ENCODE peak calls at places on chromosomes 12 and 14, in nine cellular contexts. C is tibial artery, I is breast epithelium, D is HCT116, Z is adrenal gland, Q is GM12878, S is IMR-90, X is psoas muscle, B is heart left ventricle. A is an unnamed sample.

GRCh38 chr12:116160196-116160595 is 117.3 kb downstream of the MED13L start:
- DNase-seq in C (no peak), I (no peak), D (peak), Z (no peak), Q (no peak), S (peak), X (no peak), B (no peak), A (no peak)

GRCh38 chr12:25252946-25253345 is 2.2 kb upstream of the KRAS start:
- DNase-seq in C (no peak), I (no peak), D (no peak), Z (no peak), Q (no peak), S (no peak), X (no peak), B (no peak), A (no peak)

GRCh38 chr12:106436183-106436582 is 78.6 kb downstream of the POLR3B start:
- DNase-seq in C (no peak), I (no peak), D (no peak), Z (no peak), Q (no peak), S (peak), X (no peak), B (no peak), A (no peak)

GRCh38 chr12:5165296-5165970 is 121.8 kb downstream of the KCNA5 start:
- DNase-seq in C (no peak), I (no peak), D (no peak), Z (no peak), Q (no peak), S (peak), X (no peak), B (no peak), A (no peak)

GRCh38 chr12:26114720-26115406 is 10.0 kb downstream of the BHLHE41 start:
- DNase-seq in C (no peak), I (no peak), D (no peak), Z (no peak), Q (no peak), S (no peak), X (no peak), B (no peak), A (no peak)

GRCh38 chr12:45257185-45257585 is 41.3 kb downstream of the ANO6 start:
- DNase-seq in C (no peak), I (no peak), D (no peak), Z (no peak), Q (no peak), S (no peak), X (no peak), B (no peak), A (peak)

GRCh38 chr12:52215587-52216031 is 17.4 kb upstream of the KRT7 start:
- DNase-seq in C (peak), I (peak), D (peak), Z (peak), Q (no peak), S (peak), X (no peak), B (peak), A (no peak)

GRCh38 chr14:80982711-80983110 is 27.3 kb downstream of the TSHR start:
- DNase-seq in C (no peak), I (no peak), D (no peak), Z (no peak), Q (no peak), S (no peak), X (no peak), B (no peak), A (no peak)

GRCh38 chr14:101525646-101526527 is 35.4 kb upstream of the DIO3 start:
- DNase-seq in C (no peak), I (no peak), D (no peak), Z (no peak), Q (no peak), S (no peak), X (no peak), B (no peak), A (no peak)

GRCh38 chr12:125841332-125841731 is 776.1 kb downstream of the AACS start:
- DNase-seq in C (no peak), I (no peak), D (no peak), Z (no peak), Q (no peak), S (no peak), X (no peak), B (no peak), A (no peak)

GRCh38 chr12:45779936-45780335 is 50.4 kb downstream of the ARID2 start:
- DNase-seq in C (no peak), I (no peak), D (no peak), Z (no peak), Q (no peak), S (no peak), X (no peak), B (no peak), A (no peak)

GRCh38 chr12:98127854-98128253 is 387.5 kb upstream of the TMPO start:
- DNase-seq in C (no peak), I (no peak), D (no peak), Z (no peak), Q (no peak), S (no peak), X (no peak), B (no peak), A (no peak)

GRCh38 chr12:120639771-120640721 is at the start of gene CABP1:
- DNase-seq in C (no peak), I (no peak), D (no peak), Z (no peak), Q (no peak), S (no peak), X (no peak), B (no peak), A (peak)

GRCh38 chr12:44812062-44812461 is 64.1 kb downstream of the NELL2 start:
- DNase-seq in C (no peak), I (no peak), D (peak), Z (no peak), Q (no peak), S (no peak), X (no peak), B (no peak), A (peak)

GRCh38 chr12:104634852-104635251 is 178.1 kb downstream of the CHST11 start:
- DNase-seq in C (no peak), I (no peak), D (no peak), Z (no peak), Q (no peak), S (no peak), X (no peak), B (no peak), A (no peak)

GRCh38 chr12:120469450-120470149 is at the start of gene SRSF9:
- DNase-seq in C (peak), I (peak), D (peak), Z (peak), Q (peak), S (peak), X (peak), B (peak), A (peak)

GRCh38 chr12:60710246-60710645 is 1114.4 kb downstream of the SLC16A7 start:
- DNase-seq in C (no peak), I (no peak), D (no peak), Z (no peak), Q (no peak), S (no peak), X (no peak), B (no peak), A (no peak)

GRCh38 chr14:90624228-90624627 is 192.0 kb downstream of the TTC7B start:
- DNase-seq in C (peak), I (peak), D (peak), Z (peak), Q (no peak), S (peak), X (peak), B (peak), A (no peak)

GRCh38 chr14:56414231-56414630 is 165.4 kb upstream of the TMEM260 start:
- DNase-seq in C (no peak), I (no peak), D (no peak), Z (no peak), Q (no peak), S (no peak), X (no peak), B (no peak), A (no peak)

GRCh38 chr12:38772427-38772826 is 133.0 kb downstream of the CPNE8 start:
- DNase-seq in C (no peak), I (no peak), D (no peak), Z (no peak), Q (no peak), S (no peak), X (no peak), B (no peak), A (peak)

GRCh38 chr12:105723066-105723465 is 392.6 kb downstream of the C12orf75 start:
- DNase-seq in C (no peak), I (no peak), D (no peak), Z (no peak), Q (no peak), S (no peak), X (no peak), B (no peak), A (no peak)

GRCh38 chr12:77591959-77592358 is 238.7 kb upstream of the NAV3 start:
- DNase-seq in C (no peak), I (no peak), D (no peak), Z (no peak), Q (no peak), S (no peak), X (no peak), B (no peak), A (no peak)

GRCh38 chr14:25570483-25570882 is 520.5 kb upstream of the STXBP6 start:
- DNase-seq in C (no peak), I (no peak), D (no peak), Z (no peak), Q (no peak), S (no peak), X (no peak), B (no peak), A (no peak)

GRCh38 chr14:64513271-64513670 is 8.7 kb downstream of the ZBTB1 start:
- DNase-seq in C (no peak), I (no peak), D (no peak), Z (no peak), Q (no peak), S (no peak), X (no peak), B (no peak), A (no peak)

GRCh38 chr14:55604467-55604866 is 24.5 kb downstream of the KTN1 start:
- DNase-seq in C (no peak), I (no peak), D (no peak), Z (no peak), Q (no peak), S (no peak), X (no peak), B (no peak), A (no peak)

GRCh38 chr14:21868442-21869046 is 194.9 kb upstream of the OR4E1 start:
- DNase-seq in C (no peak), I (no peak), D (peak), Z (no peak), Q (no peak), S (peak), X (no peak), B (peak), A (peak)

GRCh38 chr12:113247123-113248045 is 26.1 kb downstream of the TPCN1 start:
- DNase-seq in C (no peak), I (no peak), D (no peak), Z (no peak), Q (no peak), S (peak), X (no peak), B (peak), A (no peak)

GRCh38 chr12:21771311-21771710 is 3.2 kb downstream of the KCNJ8 start:
- DNase-seq in C (no peak), I (no peak), D (no peak), Z (no peak), Q (no peak), S (peak), X (no peak), B (no peak), A (no peak)

GRCh38 chr12:21773799-21774198 is 707 bp downstream of the KCNJ8 start:
- DNase-seq in C (no peak), I (no peak), D (no peak), Z (no peak), Q (no peak), S (peak), X (no peak), B (no peak), A (no peak)

GRCh38 chr12:21775130-21775920 is 819 bp upstream of the KCNJ8 start:
- DNase-seq in C (no peak), I (no peak), D (no peak), Z (no peak), Q (no peak), S (no peak), X (no peak), B (no peak), A (no peak)

GRCh38 chr12:21774358-21775129 is at the start of gene KCNJ8:
- DNase-seq in C (peak), I (no peak), D (no peak), Z (peak), Q (no peak), S (peak), X (peak), B (peak), A (no peak)

DNA sequence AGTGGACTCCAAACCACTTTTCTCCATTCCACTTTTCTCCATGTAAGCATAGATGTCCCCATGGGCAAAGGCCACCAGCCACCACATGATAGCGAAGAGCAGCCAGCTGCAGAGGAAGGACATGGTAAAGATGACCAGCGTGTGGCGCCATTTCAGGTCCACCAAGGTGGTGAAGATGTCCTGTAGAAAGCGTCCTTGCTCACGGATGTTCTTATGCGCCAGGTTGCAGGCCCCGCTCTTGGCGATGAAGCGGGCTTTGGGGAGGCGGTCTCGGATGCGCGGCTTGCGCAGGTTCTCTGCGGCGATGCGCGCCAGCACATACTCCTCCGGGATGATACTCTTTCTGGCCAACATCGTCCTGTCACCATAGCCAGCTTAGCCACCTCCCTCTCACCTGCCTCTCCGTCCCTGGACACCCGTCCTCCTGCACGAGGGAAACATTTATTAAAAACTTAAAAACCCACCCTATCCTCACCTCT is 1.2 kb downstream of the KCNJ8 start:
- DNase-seq in C (peak), I (no peak), D (peak), Z (peak), Q (no peak), S (peak), X (peak), B (peak), A (no peak)
- TF ChIP-seq CTCF in C (peak), I (no peak), D (peak), Z (peak), Q (no peak), S (peak), X (no peak), B (peak), A (no peak)

GRCh38 chr12:31586703-31587102 is 4.2 kb downstream of the DENND5B start:
- DNase-seq in C (no peak), I (no peak), D (no peak), Z (no peak), Q (peak), S (no peak), X (no peak), B (no peak), A (peak)
- H3K4me3 ChIP-seq in C (no peak), I (no peak), D (no peak), Z (no peak), Q (peak), S (no peak), X (no peak), B (no peak), A (peak)

DNA sequence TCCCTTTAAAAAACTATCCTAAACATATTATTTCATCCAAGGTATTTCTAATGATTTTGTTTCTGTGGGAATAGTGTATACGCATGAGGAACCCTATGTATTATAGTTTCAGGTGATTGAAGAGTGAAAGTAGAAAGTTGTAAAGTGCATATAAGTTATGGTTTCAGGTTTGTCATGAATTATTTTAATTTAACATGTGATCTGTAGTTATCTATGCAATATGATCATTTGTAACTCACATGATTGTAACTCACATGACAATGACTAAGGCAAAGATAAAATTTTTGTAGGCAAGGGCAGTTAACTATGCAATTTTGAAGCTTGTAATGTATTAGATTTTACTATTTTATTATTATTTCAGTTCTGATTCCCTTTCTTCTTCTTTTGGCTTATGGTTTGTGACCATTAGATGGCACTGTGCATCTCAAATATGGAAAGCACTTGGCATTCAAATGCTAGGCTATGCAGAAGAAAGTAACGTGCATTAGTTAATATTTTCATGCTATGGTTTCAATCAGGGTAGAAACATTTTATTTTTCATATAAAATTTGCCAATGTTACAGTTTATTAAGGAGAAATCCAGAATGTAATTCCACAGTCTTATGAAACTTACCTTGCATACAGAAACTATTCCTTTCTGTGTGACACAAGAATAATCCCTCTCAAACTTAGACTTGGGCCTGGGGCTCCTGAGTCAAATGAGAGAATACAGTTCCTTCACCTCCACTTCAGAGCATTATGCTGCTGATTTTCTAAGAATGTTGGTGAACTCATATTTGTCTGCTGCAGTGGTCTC is 15.8 kb upstream of the TMEM30B start:
- DNase-seq in C (no peak), I (no peak), D (peak), Z (no peak), Q (peak), S (peak), X (no peak), B (no peak), A (peak)
- TF ChIP-seq CTCF in C (peak), I (peak), D (peak), Z (peak), Q (peak), S (peak), X (peak), B (peak), A (peak)

GRCh38 chr12:110775997-110776396 is 33.3 kb upstream of the PPP1CC start:
- DNase-seq in C (no peak), I (no peak), D (no peak), Z (no peak), Q (no peak), S (no peak), X (no peak), B (no peak), A (peak)
- H3K4me3 ChIP-seq in C (no peak), I (no peak), D (no peak), Z (no peak), Q (peak), S (no peak), X (no peak), B (no peak), A (peak)

GRCh38 chr14:87066221-87066817 is 926.7 kb downstream of the GALC start:
- DNase-seq in C (no peak), I (no peak), D (no peak), Z (no peak), Q (no peak), S (peak), X (no peak), B (no peak), A (no peak)
- TF ChIP-seq CTCF in C (no peak), I (no peak), D (no peak), Z (no peak), Q (no peak), S (peak), X (no peak), B (no peak), A (no peak)

DNA sequence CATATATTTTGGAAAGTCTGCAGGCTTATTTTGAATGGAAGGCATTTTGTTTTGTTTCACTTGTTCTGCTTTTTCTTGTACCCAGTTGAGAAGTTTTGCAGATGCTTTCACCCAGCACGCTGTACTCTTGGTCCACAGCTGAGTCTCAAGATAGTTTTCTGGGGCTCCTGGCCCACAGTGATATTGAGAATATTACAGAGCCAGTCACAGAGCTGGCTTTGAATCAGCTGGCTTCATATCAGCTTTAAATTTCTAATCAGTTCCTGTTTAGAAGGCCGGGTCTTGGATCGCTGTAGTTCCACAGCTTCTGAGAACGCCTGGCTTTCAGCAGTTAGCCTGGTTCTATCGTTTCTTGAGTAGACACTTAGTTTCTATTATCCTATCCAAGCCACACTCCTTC is 32.5 kb upstream of the PARP11 start:
- DNase-seq in C (no peak), I (no peak), D (no peak), Z (no peak), Q (no peak), S (no peak), X (no peak), B (no peak), A (no peak)
- H3K4me3 ChIP-seq in C (no peak), I (no peak), D (no peak), Z (no peak), Q (no peak), S (no peak), X (no peak), B (no peak), A (no peak)

GRCh38 chr14:93984070-93984469 is 7.7 kb upstream of the ASB2 start:
- DNase-seq in C (no peak), I (no peak), D (no peak), Z (no peak), Q (no peak), S (peak), X (peak), B (no peak), A (no peak)

GRCh38 chr14:93986972-93987371 is 10.1 kb upstream of the CCDC197 start:
- DNase-seq in C (no peak), I (no peak), D (no peak), Z (no peak), Q (no peak), S (no peak), X (peak), B (peak), A (no peak)

GRCh38 chr14:93982684-93983007 is 6.3 kb upstream of the ASB2 start:
- DNase-seq in C (no peak), I (no peak), D (no peak), Z (no peak), Q (no peak), S (no peak), X (no peak), B (no peak), A (no peak)

GRCh38 chr14:93987376-93987775 is 9.7 kb upstream of the CCDC197 start:
- DNase-seq in C (no peak), I (no peak), D (no peak), Z (no peak), Q (no peak), S (no peak), X (peak), B (no peak), A (no peak)

DNA sequence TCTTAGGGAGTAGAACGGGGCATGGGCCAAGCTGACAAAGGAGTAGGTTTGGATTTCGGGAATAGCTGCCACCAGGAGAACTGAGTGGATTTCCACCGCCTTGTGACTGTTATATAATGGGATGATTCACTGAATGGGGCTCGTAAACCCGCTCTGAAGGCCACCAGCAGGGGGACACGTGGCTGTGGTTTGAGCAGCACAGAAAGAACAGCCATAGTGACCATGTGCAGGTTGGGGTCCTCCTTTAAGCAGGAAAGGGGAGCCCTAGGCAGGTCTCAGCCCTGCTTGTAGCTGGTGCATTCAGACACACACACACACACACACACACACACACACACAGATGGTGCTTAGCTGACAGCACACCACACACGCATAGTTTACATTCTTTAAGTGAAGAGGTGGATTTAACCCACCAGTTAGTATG is 8.6 kb upstream of the ASB2 start:
- DNase-seq in C (peak), I (no peak), D (peak), Z (peak), Q (no peak), S (peak), X (peak), B (no peak), A (peak)
- TF ChIP-seq CTCF in C (peak), I (no peak), D (peak), Z (peak), Q (peak), S (peak), X (peak), B (no peak), A (peak)

A was measured in GM12865.